ENCODE peak calls at places on chromosomes 3 and 15, in four cellular contexts. O is GM23248; X is gastrocnemius medialis; R is CD8-positive, alpha-beta memory T cell. L is an unnamed sample.

GRCh38 chr3:113532698-113533533 is 561 bp downstream of the SIDT1 start:
- DNase-seq in O (peak; percentile 38), X (no peak), R (peak; percentile 20), L (peak; percentile 36)

GRCh38 chr3:123444744-123445143 is 4.1 kb downstream of the ADCY5 start:
- DNase-seq in O (no peak), X (no peak), R (no peak), L (no peak)

GRCh38 chr3:81816473-81817260 is 55.2 kb upstream of the GBE1 start:
- DNase-seq in O (peak; percentile 34), X (no peak), R (no peak), L (peak; percentile 89)

GRCh38 chr3:107833722-107834416 is 257.0 kb downstream of the CD47 start:
- DNase-seq in O (no peak), X (no peak), R (no peak), L (no peak)

GRCh38 chr3:8343058-8343457 is 158.6 kb upstream of the LMCD1 start:
- DNase-seq in O (no peak), X (no peak), R (no peak), L (no peak)

GRCh38 chr15:79034284-79034683 is 56.3 kb downstream of the RASGRF1 start:
- DNase-seq in O (no peak), X (no peak), R (no peak), L (no peak)

GRCh38 chr3:122918576-122919290 is 108.8 kb downstream of the SEMA5B start:
- DNase-seq in O (peak; percentile 36), X (no peak), R (no peak), L (no peak)

GRCh38 chr3:114878119-114878839 is 268.8 kb downstream of the ZBTB20 start:
- DNase-seq in O (peak; percentile 80), X (no peak), R (no peak), L (no peak)

GRCh38 chr3:186080849-186081438 is 27.9 kb downstream of the ETV5 start:
- DNase-seq in O (no peak), X (no peak), R (no peak), L (no peak)

GRCh38 chr15:100761253-100761935 is 118.2 kb upstream of the ALDH1A3 start:
- DNase-seq in O (no peak), X (no peak), R (no peak), L (no peak)

GRCh38 chr15:51380999-51381806 is 39.7 kb downstream of the GLDN start:
- DNase-seq in O (peak; percentile 87), X (peak; percentile 31), R (no peak), L (peak; percentile 60)

GRCh38 chr3:147939425-147940196 is 530.4 kb downstream of the ZIC1 start:
- DNase-seq in O (no peak), X (no peak), R (no peak), L (no peak)

GRCh38 chr3:98824256-98824655 is 61.1 kb downstream of the ST3GAL6 start:
- DNase-seq in O (no peak), X (no peak), R (no peak), L (no peak)

GRCh38 chr15:44243829-44244228 is 44.7 kb upstream of the GOLM2 start:
- DNase-seq in O (no peak), X (no peak), R (no peak), L (no peak)

GRCh38 chr3:148238421-148238821 is 459.3 kb upstream of the AGTR1 start:
- DNase-seq in O (peak; percentile 18), X (no peak), R (no peak), L (no peak)

GRCh38 chr3:126081618-126082333 is 2.1 kb downstream of the SLC41A3 start:
- DNase-seq in O (peak; percentile 75), X (peak; percentile 98), R (no peak), L (peak; percentile 37)

GRCh38 chr3:84292113-84292512 is 666.7 kb upstream of the CADM2 start:
- DNase-seq in O (no peak), X (no peak), R (no peak), L (no peak)

GRCh38 chr15:51310064-51310463 is 28.3 kb downstream of the CYP19A1 start:
- DNase-seq in O (peak; percentile 79), X (no peak), R (no peak), L (no peak)

GRCh38 chr3:185082149-185082548 is 70.7 kb downstream of the C3orf70 start:
- DNase-seq in O (no peak), X (no peak), R (no peak), L (no peak)

GRCh38 chr3:64318670-64319271 is 93.5 kb upstream of the PRICKLE2 start:
- DNase-seq in O (no peak), X (no peak), R (no peak), L (no peak)

GRCh38 chr3:61771976-61772375 is 210.6 kb downstream of the PTPRG start:
- DNase-seq in O (peak; percentile 51), X (peak; percentile 38), R (no peak), L (no peak)

GRCh38 chr3:126549861-126550487 is 8.8 kb downstream of the C3orf22 start:
- DNase-seq in O (no peak), X (peak; percentile 6), R (no peak), L (no peak)

GRCh38 chr3:33777996-33778395 is 20.4 kb upstream of the PDCD6IP start:
- DNase-seq in O (no peak), X (no peak), R (no peak), L (no peak)

GRCh38 chr15:57444877-57445513 is 68.7 kb downstream of the CGNL1 start:
- DNase-seq in O (peak; percentile 45), X (peak; percentile 37), R (no peak), L (no peak)

GRCh38 chr15:74129411-74130088 is 836 bp upstream of the ISLR2 start:
- DNase-seq in O (peak; percentile 40), X (no peak), R (no peak), L (no peak)

GRCh38 chr3:192188218-192188835 is 539.0 kb downstream of the FGF12 start:
- DNase-seq in O (peak; percentile 18), X (no peak), R (no peak), L (peak; percentile 68)

GRCh38 chr3:179421500-179421899 is 29.8 kb downstream of the GNB4 start:
- DNase-seq in O (peak; percentile 65), X (no peak), R (no peak), L (no peak)

GRCh38 chr15:64699767-64700388 is 75.5 kb downstream of the RBPMS2 start:
- DNase-seq in O (peak; percentile 60), X (peak; percentile 85), R (no peak), L (peak; percentile 36)

GRCh38 chr3:170044795-170045244 is 7.0 kb downstream of the GPR160 start:
- DNase-seq in O (no peak), X (no peak), R (no peak), L (no peak)

GRCh38 chr3:170046269-170047132 is 8.7 kb downstream of the GPR160 start:
- DNase-seq in O (no peak), X (no peak), R (no peak), L (peak; percentile 53)

GRCh38 chr3:170047133-170047404 is 9.3 kb downstream of the GPR160 start:
- DNase-seq in O (no peak), X (no peak), R (no peak), L (no peak)

GRCh38 chr3:170043506-170043905 is 5.7 kb downstream of the GPR160 start:
- DNase-seq in O (no peak), X (no peak), R (no peak), L (no peak)

GRCh38 chr3:170044280-170044679 is 6.5 kb downstream of the GPR160 start:
- DNase-seq in O (no peak), X (no peak), R (no peak), L (peak; percentile 20)
- H3K4me3 ChIP-seq in O (no peak overlapping the region), X (no peak overlapping the region), R (no peak overlapping the region), L (no peak overlapping the region)

DNA sequence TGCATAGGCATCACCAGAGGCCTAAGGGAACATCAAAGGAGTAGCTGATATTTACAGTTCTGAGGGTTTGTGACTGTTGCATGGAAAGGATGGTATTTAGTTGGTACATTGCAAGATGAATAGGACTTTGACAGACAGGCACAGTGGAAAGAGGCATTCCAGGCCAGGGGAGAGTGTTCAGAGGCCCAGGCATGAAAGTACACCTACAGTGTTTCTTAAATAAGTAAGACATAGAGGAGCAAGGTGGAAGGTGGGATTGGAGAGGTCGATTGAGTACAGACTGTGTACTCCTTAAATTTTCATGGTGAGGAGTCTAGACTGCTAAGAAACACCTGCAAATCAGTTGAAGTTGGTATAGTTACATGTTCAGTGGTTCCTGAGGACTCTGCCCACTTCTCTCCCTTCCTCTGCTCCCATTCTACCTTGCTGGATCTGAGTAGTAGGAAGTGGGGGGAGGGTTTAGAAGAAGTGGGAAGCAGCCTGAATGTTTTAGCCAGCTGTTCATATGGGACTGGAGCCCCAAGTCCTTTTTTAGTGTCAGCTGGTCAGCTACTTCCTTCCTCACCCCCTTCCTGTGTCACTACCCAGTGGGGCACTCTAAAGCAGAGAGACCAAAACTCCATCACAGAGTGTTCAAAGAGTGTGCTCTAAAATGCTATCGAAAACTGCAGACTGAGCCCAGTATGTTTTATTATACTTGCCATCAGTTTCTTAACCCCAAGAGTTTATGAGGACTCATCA is 14.0 kb downstream of the KLHL18 start:
- DNase-seq in O (no peak), X (no peak), R (no peak), L (no peak)
- H3K27ac ChIP-seq in O (no peak overlapping the region), X (no peak overlapping the region), R (no peak overlapping the region), L (no peak overlapping the region)

DNA sequence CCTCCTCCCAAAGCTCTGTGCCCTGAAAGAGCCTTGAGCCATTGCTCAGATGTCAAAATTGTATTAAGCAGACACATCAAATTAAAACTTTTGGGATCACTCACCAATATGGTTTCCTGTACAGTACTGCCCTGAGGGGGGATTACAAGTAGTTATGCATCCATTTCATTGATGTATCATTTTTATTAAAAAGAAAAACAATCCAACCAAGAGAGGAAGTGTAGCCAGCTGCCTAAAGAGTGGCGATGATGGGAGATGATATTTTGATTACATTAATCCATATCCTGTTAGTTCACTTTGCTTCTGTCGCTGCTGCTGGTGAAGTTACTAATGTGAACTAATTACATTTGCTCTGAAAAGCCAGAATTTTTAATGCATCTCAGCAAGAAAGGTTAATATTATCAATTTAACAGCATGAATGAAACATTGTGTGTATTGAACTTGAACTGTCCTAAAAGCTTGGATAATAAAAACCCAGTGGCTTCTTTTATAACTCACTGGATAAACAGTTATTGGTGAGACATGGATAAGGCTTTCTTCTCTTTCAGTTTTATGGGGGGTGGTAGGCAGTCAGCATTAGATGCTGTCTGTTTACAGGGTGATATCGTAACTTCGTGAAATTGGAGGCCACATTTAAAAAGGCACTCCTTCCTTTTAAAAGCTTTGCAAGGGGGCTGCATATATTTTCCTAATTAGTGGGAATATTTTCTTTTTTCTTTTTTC is 87.7 kb downstream of the IGF1R start:
- DNase-seq in O (peak; percentile 16), X (no peak), R (no peak), L (no peak)
- H3K4me1 ChIP-seq in O (peaks cover 28% of the 10 kb centered on the region), X (peaks cover 35% of the 10 kb centered on the region), R (peaks cover 17% of the 10 kb centered on the region), L (peaks cover 49% of the 10 kb centered on the region)

GRCh38 chr3:194313642-194314430 is 37.3 kb downstream of the CPN2 start:
- DNase-seq in O (peak; percentile 37), X (peak; percentile 61), R (no peak), L (no peak)

GRCh38 chr3:194315965-194316361 is 35.2 kb downstream of the CPN2 start:
- DNase-seq in O (peak; percentile 74), X (no peak), R (no peak), L (no peak)

GRCh38 chr3:194312743-194313281 is 38.3 kb downstream of the CPN2 start:
- DNase-seq in O (peak; percentile 65), X (peak; percentile 62), R (no peak), L (no peak)

GRCh38 chr3:194315088-194315964 is 35.8 kb downstream of the CPN2 start:
- DNase-seq in O (peak; percentile 88), X (peak; percentile 65), R (peak; percentile 77), L (peak; percentile 83)

GRCh38 chr3:194314669-194315068 is 36.5 kb downstream of the CPN2 start:
- DNase-seq in O (no peak), X (no peak), R (no peak), L (no peak)
- H3K4me3 ChIP-seq in O (peak overlapping the region; percentile 70), X (no peak overlapping the region), R (no peak overlapping the region), L (no peak overlapping the region)